ENCODE peak calls at places on chromosome 11, in five cellular contexts. A is A549, B is fibroblast of lung, H is SK-N-SH, Z is Peyer's patch. X is an unnamed sample. For H3K4me1, the result is how much of the 10 kb centered on the place peaks cover.

GRCh38 chr11:83037877-83038276 is 33.8 kb downstream of the RAB30 start:
- DNase-seq in H (no peak), A (no peak), B (peak), Z (no peak), X (no peak)

GRCh38 chr11:26278354-26278753 is 53.6 kb upstream of the ANO3 start:
- DNase-seq in Z (no peak), A (no peak), H (no peak), B (no peak), X (no peak)

GRCh38 chr11:33692013-33692504 is 8.6 kb downstream of the C11orf91 start:
- DNase-seq in B (peak), A (peak), Z (no peak), H (no peak), X (no peak)

GRCh38 chr11:117064275-117064674 is 34.0 kb downstream of the SIK3 start:
- DNase-seq in H (no peak), B (peak), A (no peak), Z (no peak), X (no peak)

GRCh38 chr11:75642402-75643113 is 26.3 kb downstream of the MAP6 start:
- DNase-seq in A (no peak), H (no peak), Z (no peak), B (no peak), X (no peak)

GRCh38 chr11:45886816-45887520 is 1.5 kb downstream of the MAPK8IP1 start:
- DNase-seq in A (no peak), H (no peak), B (no peak), Z (no peak), X (no peak)

GRCh38 chr11:118533769-118534729 is 3.1 kb downstream of the TMEM25 start:
- DNase-seq in Z (no peak), A (no peak), B (no peak), H (no peak), X (no peak)

GRCh38 chr11:10379433-10379832 is 74.6 kb downstream of the ADM start:
- DNase-seq in B (peak), A (no peak), H (no peak), Z (no peak), X (no peak)

GRCh38 chr11:11558826-11559225 is 63.0 kb downstream of the GALNT18 start:
- DNase-seq in Z (no peak), B (no peak), A (no peak), H (no peak), X (no peak)

GRCh38 chr11:8766043-8766992 is 83.7 kb downstream of the RPL27A start:
- DNase-seq in B (peak), H (no peak), A (no peak), Z (no peak), X (no peak)

GRCh38 chr11:6925636-6926207 is 504 bp upstream of the ZNF215 start:
- DNase-seq in A (no peak), Z (no peak), H (no peak), B (peak), X (no peak)

GRCh38 chr11:20367313-20367948 is 3.9 kb downstream of the HTATIP2 start:
- DNase-seq in A (peak), B (peak), H (no peak), Z (no peak), X (no peak)

GRCh38 chr11:41245704-41246398 is 213.6 kb downstream of the LRRC4C start:
- DNase-seq in H (peak), A (no peak), Z (no peak), B (no peak), X (peak)

DNA sequence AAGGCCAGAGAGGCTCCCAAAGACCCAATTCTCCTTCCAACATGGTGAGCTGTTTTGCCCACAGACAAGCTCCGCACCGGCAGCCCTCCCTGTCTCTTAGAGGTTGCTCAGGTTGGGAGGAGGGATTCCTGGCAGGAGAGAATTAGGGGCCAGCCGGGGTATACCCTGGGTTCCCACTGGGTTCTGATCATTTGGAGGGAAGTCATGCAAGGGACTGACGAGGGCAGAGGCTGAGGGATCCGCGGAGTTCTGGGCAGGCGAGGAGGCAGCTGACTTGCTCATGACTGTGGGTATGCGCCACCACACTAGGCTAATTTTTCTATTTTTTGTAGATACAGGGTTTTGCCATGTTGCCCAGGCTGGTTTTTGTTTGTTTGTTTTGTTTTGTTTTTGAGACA is 4.6 kb downstream of the ST3GAL4 start:
- DNase-seq in A (no peak), B (no peak), Z (no peak), H (no peak), X (no peak)
- TF ChIP-seq CTCF in A (no peak), B (no peak), Z (no peak), H (no peak), X (no peak)

GRCh38 chr11:62540804-62541671 is 5.6 kb downstream of the AHNAK start:
- DNase-seq in A (no peak), H (no peak), Z (peak), B (no peak), X (no peak)
- H3K4me1 ChIP-seq in A (half or more), H (under half), Z (half or more), B (under half), X (under half)

GRCh38 chr11:47111318-47111804 is 65.3 kb downstream of the ARFGAP2 start:
- DNase-seq in Z (no peak), B (no peak), H (no peak), A (no peak), X (no peak)
- TF ChIP-seq CTCF in Z (no peak), B (no peak), H (no peak), A (no peak), X (no peak)

GRCh38 chr11:76672431-76673163 is 2.0 kb upstream of the LRRC32 start:
- DNase-seq in B (no peak), Z (peak), A (no peak), H (no peak), X (no peak)
- H3K4me1 ChIP-seq in B (under half), Z (under half), A (under half), H (under half), X (under half)

GRCh38 chr11:2699531-2700414 is at the start of gene KCNQ1OT1:
- DNase-seq in A (peak), B (peak), H (peak), Z (peak), X (peak)
- TF ChIP-seq CTCF in A (no peak), B (no peak), H (peak), Z (no peak), X (no peak)

GRCh38 chr11:111379500-111380136 is 543 bp upstream of the POU2AF1 start:
- DNase-seq in A (no peak), H (no peak), Z (peak), B (no peak), X (no peak)

GRCh38 chr11:111378185-111378772 is 796 bp downstream of the POU2AF1 start:
- DNase-seq in A (no peak), B (no peak), Z (no peak), H (no peak), X (no peak)

GRCh38 chr11:111382451-111382850 is 3.4 kb upstream of the POU2AF1 start:
- DNase-seq in H (no peak), A (no peak), B (no peak), Z (no peak), X (no peak)

GRCh38 chr11:111376453-111376871 is 2.6 kb downstream of the POU2AF1 start:
- DNase-seq in B (no peak), Z (no peak), H (no peak), A (no peak), X (no peak)

DNA sequence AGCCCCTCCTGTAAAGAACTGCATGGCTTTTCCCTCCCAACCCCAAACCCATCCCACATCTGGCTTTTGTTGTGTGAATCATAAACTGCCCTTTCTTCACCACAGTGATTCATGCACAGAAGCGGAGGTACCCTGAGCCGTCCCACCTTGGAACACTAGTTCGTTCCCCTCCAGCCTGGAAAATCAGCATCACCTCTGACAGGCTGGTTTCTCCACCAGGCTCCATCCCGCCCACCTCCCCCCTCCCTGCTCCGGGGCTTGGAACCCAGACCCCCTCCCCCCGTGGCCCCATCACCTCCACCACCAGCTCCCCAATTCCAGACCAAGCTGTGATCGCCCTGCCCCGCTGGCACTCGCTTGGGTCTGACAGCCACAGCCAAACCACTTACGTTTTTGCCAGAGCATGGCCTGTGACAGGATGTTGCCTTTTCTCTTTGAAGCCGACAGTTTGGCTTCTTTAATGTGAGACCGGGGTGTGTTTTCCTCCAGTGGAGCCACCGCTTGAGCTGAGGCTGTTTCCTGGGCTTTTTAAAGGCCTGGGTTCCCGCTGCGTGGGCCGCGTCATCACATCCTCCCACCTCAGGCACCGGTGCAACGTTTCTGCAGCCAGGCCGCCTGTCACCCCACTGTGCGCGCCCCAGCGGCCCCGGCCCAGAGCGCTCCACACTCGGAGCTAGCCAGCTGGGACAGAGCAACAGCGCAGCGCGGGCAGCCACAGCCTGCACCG is at the start of gene POU2AF1:
- DNase-seq in B (peak), Z (peak), A (no peak), H (no peak), X (no peak)
- H3K4me1 ChIP-seq in B (under half), Z (under half), A (under half), H (under half), X (under half)